ENCODE peak calls at places on chromosomes 7 and 10, in six cellular contexts. N, I, E, B, W and G are unnamed samples.

GRCh38 chr10:132132391-132132841 is 54.3 kb upstream of the DPYSL4 start:
- DNase-seq in N (no peak), I (no peak), E (no peak), B (no peak), W (peak; percentile 54), G (no peak)

GRCh38 chr7:11830004-11830403 is 2.0 kb downstream of the THSD7A start:
- DNase-seq in N (no peak), I (no peak), E (no peak), B (no peak), W (no peak), G (no peak)

GRCh38 chr10:116418394-116418793 is 9.3 kb upstream of the PNLIPRP3 start:
- DNase-seq in N (no peak), I (no peak), E (no peak), B (no peak), W (no peak), G (no peak)

GRCh38 chr7:34160261-34160752 is 255.0 kb downstream of the BMPER start:
- DNase-seq in N (no peak), I (no peak), E (no peak), B (no peak), W (no peak), G (no peak)

GRCh38 chr7:45598697-45599520 is 24.7 kb downstream of the ADCY1 start:
- DNase-seq in N (no peak), I (no peak), E (no peak), B (no peak), W (no peak), G (no peak)

GRCh38 chr10:35577915-35578607 is 27.1 kb upstream of the GJD4 start:
- DNase-seq in N (no peak), I (no peak), E (no peak), B (no peak), W (no peak), G (no peak)

GRCh38 chr10:43218206-43218950 is 48.5 kb downstream of the RASGEF1A start:
- DNase-seq in N (no peak), I (no peak), E (no peak), B (no peak), W (no peak), G (no peak)

GRCh38 chr7:50474382-50475155 is 24.4 kb upstream of the FIGNL1 start:
- DNase-seq in N (no peak), I (no peak), E (no peak), B (no peak), W (no peak), G (no peak)

GRCh38 chr10:72058989-72059842 is 29.1 kb downstream of the SPOCK2 start:
- DNase-seq in N (no peak), I (no peak), E (no peak), B (no peak), W (no peak), G (no peak)

GRCh38 chr10:6165221-6165725 is 37.5 kb upstream of the PFKFB3 start:
- DNase-seq in N (no peak), I (no peak), E (no peak), B (no peak), W (no peak), G (no peak)

GRCh38 chr10:6162589-6163356 is 40.0 kb upstream of the PFKFB3 start:
- DNase-seq in N (peak; percentile 73), I (no peak), E (no peak), B (peak; percentile 48), W (no peak), G (no peak)

GRCh38 chr10:6161913-6162312 is 40.8 kb upstream of the PFKFB3 start:
- DNase-seq in N (no peak), I (no peak), E (no peak), B (no peak), W (no peak), G (no peak)

GRCh38 chr10:6164271-6165095 is 38.2 kb upstream of the PFKFB3 start:
- DNase-seq in N (no peak), I (peak; percentile 63), E (no peak), B (no peak), W (no peak), G (no peak)

DNA sequence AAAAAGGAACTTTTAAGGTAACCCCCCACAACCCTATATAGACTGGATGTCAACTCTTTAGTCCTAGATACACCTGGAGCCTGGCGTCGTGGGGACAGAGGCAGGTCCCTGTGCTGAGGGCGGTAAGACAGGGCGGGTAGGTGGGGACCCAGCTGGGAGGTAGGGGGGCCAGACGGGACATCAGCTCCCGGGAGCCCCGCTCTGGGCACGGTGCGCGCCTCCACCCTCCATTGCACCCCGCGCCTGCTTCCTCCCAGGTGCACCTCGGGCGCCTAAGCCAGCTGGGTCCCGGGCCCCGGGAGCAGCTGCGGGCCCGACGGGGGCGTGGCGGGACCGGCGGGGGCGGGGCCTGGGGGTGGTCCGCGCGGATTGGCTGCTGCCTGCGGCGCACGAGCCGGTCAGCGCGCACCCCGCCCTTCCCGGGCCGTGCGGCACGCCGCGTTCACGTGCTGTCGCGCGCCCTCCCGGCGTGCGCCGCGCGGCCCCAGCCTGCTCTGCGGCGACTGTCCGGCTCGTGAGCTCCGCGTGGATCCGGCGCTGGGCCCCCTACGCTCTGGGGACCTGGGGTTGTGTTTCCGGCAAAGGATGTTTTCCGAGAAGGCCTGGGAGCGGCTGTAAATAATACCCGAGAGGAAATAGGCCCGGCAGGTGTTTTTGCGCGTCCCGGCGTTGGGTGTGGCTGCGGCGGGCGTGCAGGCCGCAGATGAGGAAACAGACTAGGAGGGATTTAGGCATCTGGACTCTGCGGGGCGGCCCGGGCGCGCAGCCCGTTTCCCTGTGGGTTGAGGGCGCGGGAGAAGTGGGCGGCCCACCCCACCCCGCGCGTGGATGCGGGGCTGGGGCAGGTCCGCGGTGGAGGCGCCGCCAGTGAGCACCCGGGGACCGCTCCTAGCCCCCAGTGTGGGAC is 39.1 kb upstream of the PFKFB3 start:
- DNase-seq in N (peak; percentile 88), I (peak; percentile 95), E (peak; percentile 69), B (peak; percentile 97), W (peak; percentile 92), G (peak; percentile 89)
- TF ChIP-seq POLR2AphosphoS5 in N (peak; percentile 79), I (peak; percentile 97), E (peak; percentile 90), B (peak; percentile 85), W (peak; percentile 71), G (peak; percentile 61)

DNA sequence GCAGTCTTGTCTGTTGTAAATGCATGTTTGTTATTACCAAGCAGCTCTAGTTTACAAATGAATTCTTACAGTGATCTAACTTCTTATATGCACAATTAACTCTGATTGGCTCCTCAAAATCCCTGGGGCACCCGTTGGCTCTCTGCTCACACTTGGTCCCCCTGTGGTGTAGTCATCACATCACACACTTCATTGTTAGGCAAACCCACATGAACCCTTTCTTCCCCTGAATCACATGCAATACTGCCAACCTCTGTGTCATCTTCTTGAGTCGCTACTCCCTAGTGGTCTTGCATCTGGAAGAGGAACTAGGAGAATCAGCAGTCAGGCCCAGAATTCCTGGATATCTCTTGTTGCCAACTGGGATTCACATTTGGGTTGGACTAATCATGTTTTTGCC is 73.1 kb downstream of the CD36 start:
- DNase-seq in N (no peak), I (no peak), E (no peak), B (no peak), W (no peak), G (no peak)
- H3K27ac ChIP-seq in N (no peak overlapping the region), I (no peak overlapping the region), E (no peak overlapping the region), B (no peak overlapping the region), W (no peak overlapping the region), G (no peak overlapping the region)

DNA sequence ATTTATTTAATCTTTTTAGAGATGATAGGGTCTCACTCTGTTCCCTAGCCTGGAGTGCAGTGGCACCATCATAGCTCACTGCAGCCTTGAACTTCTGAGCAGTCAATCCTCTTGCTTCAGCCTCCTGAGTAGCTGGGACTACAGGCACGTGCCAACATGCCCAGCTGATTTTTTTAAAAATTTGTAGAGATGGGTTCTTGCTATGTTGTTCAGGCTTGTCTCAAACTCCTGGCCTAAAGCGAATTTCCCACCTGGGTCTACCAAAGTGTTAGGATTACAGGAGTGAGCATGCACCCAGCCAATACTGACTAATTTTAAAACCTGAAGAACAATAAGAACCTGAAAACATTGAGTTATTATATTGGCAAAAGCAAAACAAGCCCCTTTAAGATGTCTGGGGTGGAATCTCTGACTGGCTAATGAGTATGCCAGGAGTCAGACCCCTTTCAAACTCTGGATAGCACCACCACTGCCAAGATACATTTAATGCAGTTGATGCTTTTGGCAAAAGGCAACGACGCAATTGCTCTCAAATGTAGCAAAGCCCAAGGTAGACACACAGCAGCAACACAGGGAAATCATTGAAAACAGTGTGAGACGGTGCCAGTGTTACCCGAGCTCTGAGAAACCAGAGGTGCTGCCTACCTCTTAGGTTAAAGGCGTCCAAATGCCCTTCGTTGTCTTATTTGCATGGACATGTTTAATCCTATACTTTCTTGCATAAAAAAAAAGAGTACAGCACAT is 40.7 kb upstream of the TOMM7 start:
- DNase-seq in N (no peak), I (no peak), E (no peak), B (no peak), W (no peak), G (no peak)
- H3K4me1 ChIP-seq in N (peaks cover 7% of the 10 kb centered on the region), I (no peaks in the 10 kb centered on the region), E (peaks cover 22% of the 10 kb centered on the region), B (peaks cover 4% of the 10 kb centered on the region), W (no peaks in the 10 kb centered on the region), G (no peaks in the 10 kb centered on the region)

DNA sequence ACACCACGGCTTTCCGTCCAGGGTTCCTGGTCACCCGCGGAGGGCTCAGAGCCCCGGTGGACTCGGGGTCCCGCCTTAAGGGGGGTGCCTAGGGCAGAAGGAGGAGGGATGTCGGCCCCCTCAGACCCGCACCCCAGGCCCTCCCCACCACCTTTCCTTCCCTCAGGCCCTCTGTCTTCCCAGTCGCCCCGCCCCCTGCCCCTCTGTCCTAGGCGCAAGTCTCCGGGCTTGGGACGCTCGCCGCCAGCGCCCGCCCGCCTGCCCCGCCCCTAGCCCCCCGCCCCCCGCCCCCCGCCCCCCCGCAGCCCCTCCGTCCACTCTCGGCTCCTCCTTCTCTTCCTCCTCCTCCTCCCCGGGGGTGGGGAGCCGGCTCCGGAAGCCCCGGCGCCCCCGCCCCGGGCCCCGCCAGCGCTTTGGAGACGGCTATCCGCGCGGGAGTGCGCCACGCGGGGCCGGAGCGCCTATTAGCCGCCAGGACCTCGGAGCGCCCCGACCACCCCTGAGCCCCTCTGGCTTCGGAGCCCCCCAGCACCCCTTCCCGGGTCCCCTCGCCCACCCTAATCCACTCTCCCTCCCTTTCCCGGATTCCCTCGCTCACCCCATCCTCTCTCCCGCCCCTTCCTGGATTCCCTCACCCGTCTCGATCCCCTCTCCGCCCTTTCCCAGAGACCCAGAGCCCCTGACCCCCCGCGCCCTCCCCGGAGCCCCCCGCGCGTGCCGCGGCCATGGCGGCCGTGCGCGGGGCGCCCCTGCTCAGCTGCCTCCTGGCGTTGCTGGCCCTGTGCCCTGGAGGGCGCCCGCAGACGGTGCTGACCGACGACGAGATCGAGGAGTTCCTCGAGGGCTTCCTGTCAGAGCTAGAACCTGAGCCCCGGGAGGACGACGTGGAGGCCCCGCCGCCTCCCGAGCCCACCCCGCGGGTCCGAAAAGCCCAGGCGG is at the start of gene AEBP1:
- DNase-seq in N (peak; percentile 65), I (peak; percentile 74), E (no peak), B (peak; percentile 65), W (peak; percentile 96), G (no peak)
- TF ChIP-seq POLR2AphosphoS5 in N (peak; percentile 31), I (peak; percentile 43), E (no peak), B (no peak), W (no peak), G (no peak)